ENCODE peak calls at places on chromosomes 11 and 22, in five cellular contexts. A is iPS DF 6.9, E is tibial artery, G is fibroblast of lung, P is colonic mucosa. C is an unnamed sample.

GRCh38 chr22:50473855-50474671 is 772 bp downstream of the SBF1 start:
- DNase-seq in A (no peak), G (peak; percentile 55), P (peak; percentile 47), E (no peak), C (no peak)

GRCh38 chr11:20207781-20208621 is 47.7 kb upstream of the DBX1 start:
- DNase-seq in A (no peak), E (no peak), P (no peak), G (peak; percentile 2), C (no peak)

GRCh38 chr11:9137293-9138132 is 46.1 kb upstream of the SCUBE2 start:
- DNase-seq in A (peak; percentile 77), E (peak; percentile 74), G (peak; percentile 69), P (peak; percentile 84), C (peak; percentile 76)

GRCh38 chr22:32528316-32528715 is 53.7 kb downstream of the FBXO7 start:
- DNase-seq in P (no peak), A (no peak), G (no peak), E (no peak), C (no peak)

GRCh38 chr22:43925433-43926348 is 2.1 kb downstream of the PNPLA3 start:
- DNase-seq in G (no peak), E (no peak), A (no peak), P (no peak), C (no peak)

GRCh38 chr11:75273989-75274391 is 33.4 kb downstream of the TPBGL start:
- DNase-seq in E (peak; percentile 10), A (no peak), P (no peak), G (no peak), C (no peak)

GRCh38 chr11:9760180-9760550 is 96.3 kb downstream of the SWAP70 start:
- DNase-seq in G (peak; percentile 98), P (peak; percentile 72), E (peak; percentile 97), A (no peak), C (no peak)

GRCh38 chr22:44935724-44936123 is 74.1 kb downstream of the PHF21B start:
- DNase-seq in G (no peak), P (no peak), E (no peak), A (no peak), C (no peak)

GRCh38 chr11:8209208-8209807 is 40.5 kb upstream of the RIC3 start:
- DNase-seq in E (peak; percentile 40), A (no peak), G (no peak), P (peak; percentile 34), C (no peak)

GRCh38 chr22:29470159-29470855 is 9.7 kb upstream of the NEFH start:
- DNase-seq in E (no peak), A (peak; percentile 90), G (peak; percentile 50), P (peak; percentile 68), C (peak; percentile 47)

GRCh38 chr11:130131957-130132850 is 27.4 kb upstream of the ST14 start:
- DNase-seq in E (no peak), P (peak; percentile 63), A (peak; percentile 74), G (peak; percentile 74), C (peak; percentile 45)

GRCh38 chr22:49683032-49683431 is 144.6 kb downstream of the BRD1 start:
- DNase-seq in A (no peak), G (no peak), P (no peak), E (no peak), C (no peak)

GRCh38 chr22:47213571-47214230 is 451.3 kb downstream of the TBC1D22A start:
- DNase-seq in G (peak; percentile 20), A (no peak), P (peak; percentile 38), E (no peak), C (peak; percentile 58)

GRCh38 chr11:61111786-61112517 is 9.7 kb downstream of the CD5 start:
- DNase-seq in E (no peak), P (no peak), A (no peak), G (no peak), C (no peak)

GRCh38 chr22:32793604-32794003 is 7.9 kb upstream of the TIMP3 start:
- DNase-seq in E (no peak), A (no peak), P (no peak), G (no peak), C (no peak)

GRCh38 chr11:73384871-73385692 is 8.9 kb downstream of the RELT start:
- DNase-seq in A (no peak), E (peak; percentile 62), P (peak; percentile 50), G (no peak), C (no peak)

GRCh38 chr22:24995649-24996180 is 43.2 kb downstream of the KIAA1671 start:
- DNase-seq in P (no peak), G (no peak), E (no peak), A (no peak), C (no peak)

GRCh38 chr22:24997023-24997422 is 44.5 kb downstream of the KIAA1671 start:
- DNase-seq in A (no peak), E (no peak), P (no peak), G (no peak), C (no peak)

GRCh38 chr22:24994070-24994763 is 41.7 kb downstream of the KIAA1671 start:
- DNase-seq in P (peak; percentile 89), E (no peak), G (no peak), A (no peak), C (no peak)

GRCh38 chr22:24992946-24993345 is 40.4 kb downstream of the KIAA1671 start:
- DNase-seq in A (no peak), P (no peak), E (no peak), G (no peak), C (no peak)

DNA sequence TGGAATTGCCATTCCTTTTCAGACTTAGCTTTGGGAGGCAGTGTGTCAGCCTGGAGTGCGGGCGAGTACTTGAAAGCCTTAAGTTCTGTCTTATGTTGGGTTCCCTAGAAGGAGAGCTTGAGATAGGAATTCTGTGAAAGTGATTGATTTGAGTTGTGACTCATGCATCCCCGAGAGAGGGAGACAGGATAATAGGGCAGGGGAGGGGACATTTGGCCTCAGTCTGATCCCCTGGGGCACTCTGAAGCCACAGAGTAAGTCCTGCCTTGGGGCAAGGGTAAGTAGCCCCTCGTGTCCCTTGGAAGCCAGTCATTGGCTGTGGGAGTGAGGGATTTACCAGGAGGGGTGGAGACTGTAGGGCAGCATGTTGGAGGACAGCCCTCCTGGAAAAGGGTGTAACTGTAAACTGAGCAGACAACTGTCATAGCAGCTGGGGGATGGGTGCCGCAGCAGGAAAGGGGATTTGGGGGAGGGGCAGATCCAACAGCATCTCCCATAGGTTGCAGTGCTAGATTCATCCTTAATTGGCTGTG is 44.0 kb downstream of the KIAA1671 start:
- DNase-seq in G (peak; percentile 61), A (peak; percentile 64), E (no peak), P (peak; percentile 68), C (no peak)
- H3K27ac ChIP-seq in G (no peak overlapping the region), A (no peak overlapping the region), E (no peak overlapping the region), P (peak overlapping the region; percentile 27), C (no peak overlapping the region)

GRCh38 chr22:22952531-22953295 is 65.1 kb downstream of the IGLL5 start:
- DNase-seq in P (no peak), E (no peak), G (no peak), A (no peak), C (no peak)
- H3K4me3 ChIP-seq in P (no peak overlapping the region), E (no peak overlapping the region), G (no peak overlapping the region), A (no peak overlapping the region), C (no peak overlapping the region)

DNA sequence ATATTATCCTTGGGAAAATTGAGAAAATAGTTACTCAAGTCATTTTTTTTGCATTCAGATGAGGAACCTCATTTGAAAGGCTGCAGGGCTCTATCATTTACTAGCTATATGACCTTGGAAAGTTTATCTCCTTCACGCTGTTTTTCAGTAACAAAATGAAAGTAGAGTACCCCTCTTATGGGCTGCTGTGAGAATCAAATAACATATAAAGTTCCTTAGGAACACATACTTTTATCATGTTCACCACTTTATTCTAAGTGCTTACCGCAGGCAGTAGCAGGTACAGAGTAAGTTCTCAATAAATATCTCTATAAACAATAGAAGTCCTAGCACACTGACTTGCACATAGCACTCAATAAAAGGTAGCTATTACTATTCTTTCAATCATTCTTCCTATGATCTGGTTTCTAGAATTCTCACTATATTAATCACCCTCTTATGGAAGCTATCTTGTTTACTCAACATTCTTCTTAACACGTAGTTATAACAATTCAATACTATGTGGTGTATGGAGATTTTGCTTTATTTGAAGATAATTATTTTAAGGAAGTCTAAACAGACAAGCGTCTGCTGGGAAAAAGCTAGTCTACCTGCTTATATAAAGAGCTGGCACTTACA is 1.9 kb downstream of the C11orf71 start:
- DNase-seq in P (no peak), G (no peak), A (no peak), E (no peak), C (no peak)
- H3K27ac ChIP-seq in P (no peak overlapping the region), G (no peak overlapping the region), A (no peak overlapping the region), E (no peak overlapping the region), C (no peak overlapping the region)

GRCh38 chr22:38489561-38490133 is 16.5 kb downstream of the DDX17 start:
- DNase-seq in E (no peak), A (no peak), G (no peak), P (no peak), C (no peak)
- H3K4me3 ChIP-seq in E (no peak overlapping the region), A (no peak overlapping the region), G (no peak overlapping the region), P (no peak overlapping the region), C (no peak overlapping the region)

DNA sequence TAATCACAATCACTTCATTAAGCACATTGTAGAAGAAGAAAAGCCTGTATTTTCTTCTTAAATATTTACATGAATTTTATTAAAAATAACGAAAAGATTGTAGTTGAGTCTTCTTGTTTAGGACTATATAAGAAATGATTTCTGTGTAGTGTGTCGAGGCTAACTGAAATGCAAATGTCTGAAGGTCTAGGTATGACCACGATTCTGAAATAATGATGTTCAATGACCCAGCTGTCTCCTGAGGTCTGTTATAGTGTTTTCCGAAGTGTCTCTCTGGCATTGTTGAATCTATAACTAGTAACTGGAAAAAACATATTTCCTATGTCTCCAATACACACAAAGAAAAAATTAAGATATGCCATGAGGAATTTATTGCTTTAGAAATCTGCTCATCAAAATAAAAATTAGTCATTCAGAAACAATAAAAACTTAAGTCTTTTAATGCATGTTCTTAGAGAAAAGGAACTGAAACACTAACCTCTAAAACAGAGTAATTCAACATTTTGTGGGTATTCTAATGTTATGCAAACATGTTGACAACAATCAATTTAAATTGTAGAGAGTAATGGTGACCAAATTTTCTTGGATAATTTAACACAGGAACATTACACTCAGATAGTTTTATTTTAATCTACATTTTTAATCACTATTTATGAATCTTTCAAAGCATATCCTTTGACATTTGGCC is 55.0 kb downstream of the CASP12 start:
- DNase-seq in P (no peak), G (no peak), E (no peak), A (no peak), C (no peak)
- H3K27ac ChIP-seq in P (no peak overlapping the region), G (no peak overlapping the region), E (no peak overlapping the region), A (no peak overlapping the region), C (no peak overlapping the region)

DNA sequence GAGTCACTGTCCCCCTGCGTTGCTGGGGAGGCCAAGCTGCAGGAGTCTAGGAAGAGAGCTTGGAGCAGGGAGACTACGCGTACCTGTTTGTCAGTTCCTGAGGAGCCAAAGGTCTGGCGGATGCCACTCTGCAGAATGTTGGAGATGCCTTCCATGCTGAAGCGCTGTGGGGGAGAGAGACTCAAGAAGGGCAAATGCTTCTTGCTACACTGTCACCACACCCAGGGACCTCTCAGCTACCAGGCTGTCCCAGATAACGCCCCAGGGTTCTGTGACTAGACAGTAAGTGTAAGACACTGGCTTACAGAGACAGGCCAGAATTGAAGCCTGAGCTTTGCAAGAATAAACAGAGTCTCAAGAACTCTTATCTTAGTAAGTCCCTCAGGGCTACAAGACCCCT is 42.0 kb downstream of the FEZ1 start:
- DNase-seq in E (no peak), G (no peak), A (no peak), P (no peak), C (no peak)
- H3K4me3 ChIP-seq in E (no peak overlapping the region), G (no peak overlapping the region), A (no peak overlapping the region), P (no peak overlapping the region), C (no peak overlapping the region)